ENCODE peak calls at places on chromosome 9, in nine cellular contexts. P is stimulated activated CD4-positive, alpha-beta T cell treated with anti-CD3 and anti-CD28 coated beads, TNF-alpha, amount 100 ng/mL, for 48 hours; J is uterus; F is activated T-helper 1 cell treated with anti-CD3 and anti-CD28 coated beads, Interleukin-2, amount 50 U/mL, for 16 hours; Y is H9; A is lower lobe of right lung; B is glomerular endothelial cell; W is glutamatergic neuron; Z is right lobe of liver. E is an unnamed sample.

GRCh38 chr9:130452835-130453234 is 8.1 kb downstream of the ASS1 start:
- DNase-seq in P (no peak), J (no peak), F (no peak), Y (no peak), A (no peak), B (no peak), W (no peak), Z (no peak), E (no peak)

GRCh38 chr9:95031711-95032461 is 285.6 kb downstream of the FANCC start:
- DNase-seq in P (no peak), J (no peak), F (no peak), Y (no peak), A (peak), B (no peak), W (no peak), Z (no peak), E (no peak)

GRCh38 chr9:134996591-134997530 is 79.1 kb upstream of the FCN1 start:
- DNase-seq in P (no peak), J (no peak), F (no peak), Y (no peak), A (no peak), B (no peak), W (no peak), Z (no peak), E (no peak)

GRCh38 chr9:96169488-96169887 is 132.5 kb downstream of the HSD17B3 start:
- DNase-seq in P (no peak), J (no peak), F (no peak), Y (peak), A (no peak), B (no peak), W (peak), Z (peak), E (peak)

GRCh38 chr9:125440411-125440810 is 178.8 kb downstream of the GAPVD1 start:
- DNase-seq in P (no peak), J (no peak), F (no peak), Y (no peak), A (no peak), B (no peak), W (peak), Z (no peak), E (peak)

GRCh38 chr9:2229109-2229733 is 214.1 kb downstream of the SMARCA2 start:
- DNase-seq in P (no peak), J (no peak), F (no peak), Y (no peak), A (no peak), B (no peak), W (no peak), Z (no peak), E (no peak)

GRCh38 chr9:37653385-37653784 is 2.6 kb downstream of the FRMPD1 start:
- DNase-seq in P (no peak), J (no peak), F (no peak), Y (no peak), A (no peak), B (no peak), W (no peak), Z (no peak), E (peak)

GRCh38 chr9:93064392-93065124 is 6.1 kb downstream of the SUSD3 start:
- DNase-seq in P (peak), J (no peak), F (peak), Y (no peak), A (peak), B (no peak), W (no peak), Z (no peak), E (no peak)

GRCh38 chr9:134247918-134248631 is 78.2 kb upstream of the RXRA start:
- DNase-seq in P (no peak), J (no peak), F (no peak), Y (no peak), A (no peak), B (no peak), W (no peak), Z (no peak), E (no peak)

GRCh38 chr9:133762488-133763271 is 24.5 kb upstream of the SARDH start:
- DNase-seq in P (no peak), J (peak), F (no peak), Y (peak), A (peak), B (no peak), W (no peak), Z (peak), E (peak)

GRCh38 chr9:130634191-130634768 is 30.1 kb upstream of the PRDM12 start:
- DNase-seq in P (no peak), J (no peak), F (no peak), Y (no peak), A (no peak), B (no peak), W (peak), Z (no peak), E (no peak)

GRCh38 chr9:115461284-115461683 is 343.3 kb upstream of the TNC start:
- DNase-seq in P (no peak), J (no peak), F (no peak), Y (no peak), A (no peak), B (no peak), W (no peak), Z (no peak), E (no peak)

GRCh38 chr9:86955003-86955402 is 7.7 kb upstream of the GAS1 start:
- DNase-seq in P (no peak), J (no peak), F (no peak), Y (no peak), A (no peak), B (no peak), W (no peak), Z (no peak), E (no peak)

GRCh38 chr9:87350915-87351314 is 146.8 kb upstream of the DAPK1 start:
- DNase-seq in P (no peak), J (no peak), F (no peak), Y (no peak), A (no peak), B (no peak), W (no peak), Z (no peak), E (no peak)

GRCh38 chr9:21576331-21577189 is 94.4 kb upstream of the IFNE start:
- DNase-seq in P (no peak), J (no peak), F (no peak), Y (no peak), A (no peak), B (peak), W (no peak), Z (no peak), E (peak)

GRCh38 chr9:73869261-73869660 is 627.9 kb upstream of the RORB start:
- DNase-seq in P (no peak), J (no peak), F (no peak), Y (no peak), A (no peak), B (no peak), W (no peak), Z (no peak), E (peak)

GRCh38 chr9:87702921-87703320 is 23.0 kb upstream of the CTSL start:
- DNase-seq in P (no peak), J (no peak), F (no peak), Y (no peak), A (no peak), B (no peak), W (no peak), Z (no peak), E (peak)

GRCh38 chr9:134540441-134541372 is 100.9 kb upstream of the COL5A1 start:
- DNase-seq in P (no peak), J (no peak), F (no peak), Y (no peak), A (peak), B (no peak), W (no peak), Z (no peak), E (no peak)

GRCh38 chr9:8826281-8826680 is 1026.7 kb upstream of the DMAC1 start:
- DNase-seq in P (no peak), J (no peak), F (no peak), Y (no peak), A (no peak), B (no peak), W (no peak), Z (no peak), E (peak)

GRCh38 chr9:69265891-69266290 is 59.1 kb upstream of the ENTREP1 start:
- DNase-seq in P (no peak), J (no peak), F (no peak), Y (no peak), A (no peak), B (no peak), W (no peak), Z (no peak), E (peak)

GRCh38 chr9:75937859-75938258 is 47.4 kb downstream of the PCSK5 start:
- DNase-seq in P (no peak), J (no peak), F (no peak), Y (no peak), A (no peak), B (no peak), W (no peak), Z (no peak), E (no peak)

GRCh38 chr9:124941689-124942561 is 1.0 kb upstream of the GOLGA1 start:
- DNase-seq in P (peak), J (peak), F (peak), Y (peak), A (peak), B (peak), W (peak), Z (peak), E (peak)

GRCh38 chr9:130866474-130866965 is 30.1 kb downstream of the QRFP start:
- DNase-seq in P (peak), J (peak), F (peak), Y (peak), A (no peak), B (no peak), W (peak), Z (peak), E (peak)

GRCh38 chr9:108162664-108163063 is 673.1 kb upstream of the KLF4 start:
- DNase-seq in P (no peak), J (no peak), F (no peak), Y (no peak), A (no peak), B (no peak), W (no peak), Z (no peak), E (no peak)

GRCh38 chr9:38358390-38359296 is 33.9 kb upstream of the ALDH1B1 start:
- DNase-seq in P (no peak), J (no peak), F (no peak), Y (no peak), A (no peak), B (no peak), W (no peak), Z (no peak), E (peak)

GRCh38 chr9:121107041-121107440 is 32.3 kb downstream of the CNTRL start:
- DNase-seq in P (no peak), J (no peak), F (no peak), Y (no peak), A (no peak), B (no peak), W (no peak), Z (no peak), E (no peak)

GRCh38 chr9:3868466-3868865 is 342.7 kb upstream of the RFX3 start:
- DNase-seq in P (no peak), J (no peak), F (no peak), Y (no peak), A (no peak), B (no peak), W (no peak), Z (no peak), E (no peak)

GRCh38 chr9:13967011-13967410 is 346.9 kb downstream of the NFIB start:
- DNase-seq in P (no peak), J (no peak), F (no peak), Y (no peak), A (no peak), B (no peak), W (no peak), Z (no peak), E (no peak)

GRCh38 chr9:19087601-19088000 is 15.1 kb downstream of the HAUS6 start:
- DNase-seq in P (no peak), J (no peak), F (no peak), Y (no peak), A (no peak), B (no peak), W (no peak), Z (no peak), E (no peak)

GRCh38 chr9:26131891-26132290 is 453.6 kb upstream of the TUSC1 start:
- DNase-seq in P (no peak), J (no peak), F (no peak), Y (no peak), A (no peak), B (peak), W (no peak), Z (no peak), E (no peak)

GRCh38 chr9:68560131-68560844 is 19.6 kb upstream of the TMEM252 start:
- DNase-seq in P (peak), J (peak), F (peak), Y (peak), A (peak), B (no peak), W (peak), Z (peak), E (peak)

GRCh38 chr9:117825609-117826347 is 121.6 kb downstream of the TLR4 start:
- DNase-seq in P (peak), J (no peak), F (no peak), Y (no peak), A (no peak), B (no peak), W (no peak), Z (no peak), E (no peak)

GRCh38 chr9:134157378-134157885 is 6.9 kb downstream of the RNU6ATAC start:
- DNase-seq in P (no peak), J (no peak), F (no peak), Y (no peak), A (no peak), B (no peak), W (no peak), Z (no peak), E (no peak)

GRCh38 chr9:129419382-129419899 is 201.5 kb downstream of the C9orf50 start:
- DNase-seq in P (no peak), J (no peak), F (no peak), Y (no peak), A (no peak), B (no peak), W (no peak), Z (no peak), E (no peak)

GRCh38 chr9:117926031-117926655 is 221.9 kb downstream of the TLR4 start:
- DNase-seq in P (no peak), J (no peak), F (no peak), Y (no peak), A (no peak), B (no peak), W (no peak), Z (no peak), E (no peak)

GRCh38 chr9:89381308-89381609 is 63.0 kb downstream of the SECISBP2 start:
- DNase-seq in P (no peak), J (no peak), F (no peak), Y (no peak), A (no peak), B (no peak), W (no peak), Z (no peak), E (no peak)

E was measured in islet precursor cell.